ENCODE peak calls at places on chromosomes 7 and 10, in four cellular contexts. T is cardiac muscle cell, E is right lobe of liver, G is kidney epithelial cell. O is an unnamed sample.

GRCh38 chr7:33534830-33535229 is 370.5 kb upstream of the BMPER start:
- DNase-seq in T (peak; percentile 21), E (no peak), G (no peak), O (no peak)

GRCh38 chr10:32417906-32418547 is 27.9 kb upstream of the CCDC7 start:
- DNase-seq in T (no peak), E (no peak), G (no peak), O (peak; percentile 96)

GRCh38 chr7:16801111-16801542 is 3.7 kb downstream of the AGR2 start:
- DNase-seq in T (peak; percentile 55), E (no peak), G (no peak), O (peak; percentile 28)

GRCh38 chr10:50397312-50398140 is 146.2 kb upstream of the ASAH2 start:
- DNase-seq in T (no peak), E (no peak), G (no peak), O (no peak)

GRCh38 chr10:43944742-43945730 is 296.4 kb upstream of the ZNF32 start:
- DNase-seq in T (peak; percentile 65), E (no peak), G (no peak), O (no peak)

GRCh38 chr10:21518629-21519321 is 6.7 kb downstream of the SKIDA1 start:
- DNase-seq in T (peak; percentile 74), E (no peak), G (no peak), O (no peak)

GRCh38 chr10:61031341-61031740 is 87.4 kb upstream of the RHOBTB1 start:
- DNase-seq in T (no peak), E (no peak), G (no peak), O (no peak)

GRCh38 chr7:18019562-18019961 is 8.1 kb downstream of the PRPS1L1 start:
- DNase-seq in T (no peak), E (no peak), G (peak; percentile 41), O (no peak)

GRCh38 chr7:149414745-149415390 is 46.0 kb downstream of the ZNF777 start:
- DNase-seq in T (peak; percentile 55), E (no peak), G (no peak), O (peak; percentile 44)

GRCh38 chr10:132708936-132709335 is 77.0 kb downstream of the NKX6-2 start:
- DNase-seq in T (no peak), E (peak; percentile 7), G (no peak), O (no peak)

GRCh38 chr10:35503548-35503947 is 101.6 kb upstream of the GJD4 start:
- DNase-seq in T (no peak), E (no peak), G (no peak), O (no peak)

GRCh38 chr10:113992601-113993011 is 51.1 kb upstream of the ADRB1 start:
- DNase-seq in T (no peak), E (peak; percentile 28), G (no peak), O (no peak)

GRCh38 chr7:141144921-141145629 is 71.2 kb downstream of the TMEM178B start:
- DNase-seq in T (no peak), E (no peak), G (no peak), O (no peak)

GRCh38 chr7:92306153-92306552 is 60.4 kb downstream of the ANKIB1 start:
- DNase-seq in T (no peak), E (no peak), G (no peak), O (no peak)

GRCh38 chr10:43958964-43959363 is 310.3 kb upstream of the ZNF32 start:
- DNase-seq in T (no peak), E (no peak), G (no peak), O (no peak)

GRCh38 chr7:92634924-92635519 is 44.8 kb upstream of the FAM133B start:
- DNase-seq in T (no peak), E (no peak), G (no peak), O (peak; percentile 56)

GRCh38 chr10:128979405-128979804 is 487.6 kb upstream of the MGMT start:
- DNase-seq in T (no peak), E (no peak), G (no peak), O (no peak)

DNA sequence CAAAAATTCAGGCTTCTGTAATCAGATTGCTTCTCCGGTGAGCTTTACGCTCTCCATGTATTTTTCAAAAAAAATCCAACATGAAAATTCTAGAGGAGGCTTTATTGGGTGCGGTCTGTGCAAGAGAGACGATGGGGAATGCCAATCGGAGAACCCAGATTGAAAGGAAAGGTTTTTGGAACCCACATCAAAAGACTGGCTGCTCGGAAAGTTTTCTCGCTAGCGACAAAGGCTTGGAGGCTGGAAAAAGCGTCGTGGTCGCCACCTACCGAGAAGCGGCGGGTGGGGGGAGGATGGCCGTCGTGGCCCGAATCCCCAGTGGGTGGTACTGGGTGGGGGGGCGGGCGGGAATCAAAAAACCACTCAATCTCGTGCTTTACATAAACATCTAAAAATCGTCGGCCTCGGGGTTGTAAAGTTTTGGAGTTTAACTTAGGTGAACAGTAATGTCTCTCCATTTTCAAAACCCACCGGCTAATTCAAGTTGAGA is 1.1 kb upstream of the GTF2I start:
- DNase-seq in T (peak; percentile 56), E (peak; percentile 68), G (no peak), O (no peak)
- TF ChIP-seq CTCF in T (no peak), E (no peak), G (peak; percentile 33), O (peak; percentile 13)

DNA sequence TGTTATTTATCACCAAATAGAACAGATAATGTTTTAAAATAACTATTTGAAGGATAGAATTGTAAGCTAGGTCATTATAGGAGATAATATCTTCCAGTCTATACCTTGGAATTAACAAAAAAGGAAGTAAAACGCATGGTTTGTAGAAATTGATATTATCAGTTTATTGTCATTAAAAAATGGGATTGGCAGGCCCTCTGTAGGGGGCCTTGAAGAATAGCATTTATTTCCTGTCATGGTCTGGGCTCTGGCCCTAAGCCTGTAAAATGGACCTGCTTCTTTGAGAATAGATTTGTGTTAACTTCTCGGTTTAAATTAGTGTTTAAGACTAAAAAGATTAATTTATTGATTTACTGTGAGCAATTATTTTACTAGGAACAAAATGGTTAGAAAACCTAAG is 197.6 kb upstream of the FOXP2 start:
- DNase-seq in T (no peak), E (no peak), G (no peak), O (no peak)
- TF ChIP-seq CTCF in T (no peak), E (peak; percentile 30), G (peak; percentile 7), O (no peak)

GRCh38 chr7:142889825-142890224 is 4.3 kb upstream of the TRPV6 start:
- DNase-seq in T (no peak), E (no peak), G (no peak), O (no peak)
- TF ChIP-seq CTCF in T (no peak), E (no peak), G (no peak), O (no peak)

GRCh38 chr10:104259456-104259855 is 4.8 kb downstream of the GSTO1 start:
- DNase-seq in T (no peak), E (no peak), G (no peak), O (no peak)
- TF ChIP-seq CTCF in T (no peak), E (no peak), G (no peak), O (no peak)

DNA sequence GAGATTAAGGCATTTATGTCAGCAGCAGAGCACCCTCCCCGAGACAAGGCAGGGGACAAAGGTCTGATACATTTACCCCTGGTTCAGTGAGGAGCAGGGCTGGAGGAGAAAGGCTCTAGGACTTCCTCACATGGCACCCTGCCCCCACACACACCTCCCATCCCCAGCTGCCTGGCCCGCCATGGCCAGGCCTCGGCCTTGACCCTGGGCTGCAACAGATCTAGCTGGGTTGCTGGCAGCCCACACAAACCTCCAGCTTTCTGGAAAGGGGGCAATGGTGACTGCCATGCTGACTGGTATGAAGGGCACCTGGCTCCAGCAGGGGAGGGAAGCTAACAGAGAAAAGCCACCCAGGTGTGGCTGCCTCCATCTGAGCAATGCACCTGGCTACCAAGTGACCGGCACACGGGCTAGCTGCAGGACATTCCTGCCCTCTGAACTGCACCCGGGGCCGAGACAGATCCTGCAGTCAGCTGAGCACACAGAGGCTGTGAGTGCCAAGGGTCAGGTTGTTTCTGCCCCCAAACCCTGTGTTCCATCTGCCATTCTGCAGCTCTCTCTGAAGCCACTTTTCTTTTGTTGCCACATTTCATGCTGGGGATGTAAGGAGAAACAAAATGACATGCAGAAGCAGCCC is 85.8 kb upstream of the LRRC18 start:
- DNase-seq in T (no peak), E (peak; percentile 49), G (no peak), O (no peak)
- TF ChIP-seq CTCF in T (no peak), E (no peak), G (no peak), O (no peak)

GRCh38 chr10:42878821-42879195 is 96.2 kb downstream of the BMS1 start:
- DNase-seq in T (no peak), E (no peak), G (no peak), O (no peak)

GRCh38 chr10:42876945-42877344 is 94.3 kb downstream of the BMS1 start:
- DNase-seq in T (no peak), E (no peak), G (no peak), O (no peak)

GRCh38 chr10:42878134-42878820 is 95.7 kb downstream of the BMS1 start:
- DNase-seq in T (no peak), E (no peak), G (no peak), O (no peak)

GRCh38 chr10:42876476-42876875 is 93.9 kb downstream of the BMS1 start:
- DNase-seq in T (no peak), E (no peak), G (no peak), O (no peak)

DNA sequence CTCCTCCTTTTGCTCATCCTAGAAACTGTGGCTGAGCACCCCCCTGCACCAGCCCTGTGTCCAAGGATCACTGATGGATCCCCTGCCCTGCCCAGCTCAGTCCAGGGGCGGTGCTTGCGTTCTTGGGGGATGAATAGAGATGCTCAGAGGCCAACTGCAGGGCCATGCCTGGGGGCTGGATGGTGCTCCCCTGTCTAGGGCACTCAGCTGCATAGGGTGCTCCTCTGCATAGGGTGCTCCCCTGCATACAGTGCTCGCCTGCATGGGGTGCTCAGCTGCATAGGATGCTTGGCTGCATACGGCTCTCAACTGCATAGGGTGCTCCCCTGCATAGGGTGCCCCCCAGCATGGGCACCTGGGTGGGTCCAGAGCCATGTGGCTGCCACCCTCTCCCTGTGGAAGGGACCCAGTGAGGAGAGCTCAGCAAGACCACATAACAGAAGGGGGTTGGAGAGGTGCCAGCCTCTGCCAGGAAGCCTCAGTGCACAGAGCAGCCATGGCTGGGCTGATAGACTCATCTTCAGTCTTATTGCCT is 95.0 kb downstream of the BMS1 start:
- DNase-seq in T (no peak), E (no peak), G (no peak), O (no peak)
- TF ChIP-seq CTCF in T (no peak), E (no peak), G (no peak), O (no peak)

DNA sequence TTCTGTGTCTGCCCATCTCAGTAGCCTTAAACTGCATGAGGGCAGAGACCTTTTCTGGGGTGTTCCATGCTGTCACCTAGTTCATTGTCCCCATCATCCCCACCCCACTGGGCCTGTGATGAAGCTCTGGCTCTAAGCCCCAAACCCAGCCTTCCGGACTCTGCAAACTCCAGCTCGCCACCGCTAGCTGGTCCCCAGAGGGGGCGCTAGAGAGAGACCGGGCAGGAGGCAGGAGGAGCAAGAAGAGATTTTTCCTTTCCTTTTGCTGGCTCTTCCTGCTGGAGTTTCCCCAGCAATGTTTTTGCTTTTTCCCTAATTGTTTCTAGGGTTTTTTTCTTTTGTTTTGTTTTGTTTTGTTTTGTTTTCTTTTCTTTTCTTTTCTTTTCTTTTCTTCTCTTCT is 234.4 kb downstream of the TEX36 start:
- DNase-seq in T (peak; percentile 37), E (no peak), G (no peak), O (no peak)
- TF ChIP-seq CTCF in T (no peak), E (no peak), G (peak; percentile 54), O (peak; percentile 53)

GRCh38 chr10:119355930-119356329 is 148.6 kb downstream of the GRK5 start:
- DNase-seq in T (no peak), E (no peak), G (no peak), O (no peak)
- TF ChIP-seq CTCF in T (peak; percentile 34), E (no peak), G (peak; percentile 28), O (peak; percentile 9)

O was measured in AG04449.